ENCODE peak calls at places on chromosome 3, in four cellular contexts. One of them, this sample, is unnamed. For H3K4me1, the result is how much of the 10 kb centered on the place peaks cover.

GRCh38 chr3:44355634-44356033 is 17.1 kb downstream of the TCAIM start:
- DNase-seq in right cardiac atrium: no peak
- DNase-seq in IMR-90: peak
- DNase-seq in left ventricle myocardium inferior: no peak
- DNase-seq in this sample: peak

GRCh38 chr3:134093906-134094305 is 64.2 kb upstream of the SLCO2A1 start:
- DNase-seq in right cardiac atrium: no peak
- DNase-seq in IMR-90: peak
- DNase-seq in left ventricle myocardium inferior: no peak
- DNase-seq in this sample: no peak

GRCh38 chr3:139455855-139456254 is 20.5 kb downstream of the RBP2 start:
- DNase-seq in right cardiac atrium: no peak
- DNase-seq in IMR-90: no peak
- DNase-seq in left ventricle myocardium inferior: no peak
- DNase-seq in this sample: no peak

GRCh38 chr3:32186097-32186496 is 52.4 kb upstream of the CMTM8 start:
- DNase-seq in right cardiac atrium: no peak
- DNase-seq in IMR-90: no peak
- DNase-seq in left ventricle myocardium inferior: no peak
- DNase-seq in this sample: no peak

GRCh38 chr3:48157950-48158376 is 30.3 kb downstream of the CDC25A start:
- DNase-seq in right cardiac atrium: peak
- DNase-seq in IMR-90: peak
- DNase-seq in left ventricle myocardium inferior: peak
- DNase-seq in this sample: no peak

GRCh38 chr3:134300520-134300919 is 49.9 kb upstream of the RYK start:
- DNase-seq in right cardiac atrium: no peak
- DNase-seq in IMR-90: no peak
- DNase-seq in left ventricle myocardium inferior: no peak
- DNase-seq in this sample: no peak

GRCh38 chr3:48614044-48614443 is 4.6 kb upstream of the UQCRC1 start:
- DNase-seq in right cardiac atrium: no peak
- DNase-seq in IMR-90: peak
- DNase-seq in left ventricle myocardium inferior: no peak
- DNase-seq in this sample: no peak

GRCh38 chr3:187804120-187805106 is 59.1 kb upstream of the BCL6 start:
- DNase-seq in right cardiac atrium: no peak
- DNase-seq in IMR-90: no peak
- DNase-seq in left ventricle myocardium inferior: no peak
- DNase-seq in this sample: no peak

GRCh38 chr3:159947220-159947619 is 41.4 kb upstream of the IL12A start:
- DNase-seq in right cardiac atrium: no peak
- DNase-seq in IMR-90: peak
- DNase-seq in left ventricle myocardium inferior: no peak
- DNase-seq in this sample: no peak

GRCh38 chr3:39150170-39150802 is 3.1 kb downstream of the CSRNP1 start:
- DNase-seq in right cardiac atrium: no peak
- DNase-seq in IMR-90: no peak
- DNase-seq in left ventricle myocardium inferior: no peak
- DNase-seq in this sample: no peak

GRCh38 chr3:16927485-16927884 is 42.7 kb downstream of the PLCL2 start:
- DNase-seq in right cardiac atrium: no peak
- DNase-seq in IMR-90: no peak
- DNase-seq in left ventricle myocardium inferior: no peak
- DNase-seq in this sample: no peak

GRCh38 chr3:78277793-78278192 is 1237.9 kb downstream of the ROBO2 start:
- DNase-seq in right cardiac atrium: no peak
- DNase-seq in IMR-90: no peak
- DNase-seq in left ventricle myocardium inferior: no peak
- DNase-seq in this sample: no peak

GRCh38 chr3:94210256-94210655 is 147.4 kb downstream of the NSUN3 start:
- DNase-seq in right cardiac atrium: no peak
- DNase-seq in IMR-90: no peak
- DNase-seq in left ventricle myocardium inferior: no peak
- DNase-seq in this sample: no peak

GRCh38 chr3:94206291-94206690 is 143.4 kb downstream of the NSUN3 start:
- DNase-seq in right cardiac atrium: no peak
- DNase-seq in IMR-90: no peak
- DNase-seq in left ventricle myocardium inferior: no peak
- DNase-seq in this sample: no peak
- H3K4me1 ChIP-seq in right cardiac atrium: under half
- H3K4me1 ChIP-seq in IMR-90: under half
- H3K4me1 ChIP-seq in left ventricle myocardium inferior: under half
- H3K4me1 ChIP-seq in this sample: under half

DNA sequence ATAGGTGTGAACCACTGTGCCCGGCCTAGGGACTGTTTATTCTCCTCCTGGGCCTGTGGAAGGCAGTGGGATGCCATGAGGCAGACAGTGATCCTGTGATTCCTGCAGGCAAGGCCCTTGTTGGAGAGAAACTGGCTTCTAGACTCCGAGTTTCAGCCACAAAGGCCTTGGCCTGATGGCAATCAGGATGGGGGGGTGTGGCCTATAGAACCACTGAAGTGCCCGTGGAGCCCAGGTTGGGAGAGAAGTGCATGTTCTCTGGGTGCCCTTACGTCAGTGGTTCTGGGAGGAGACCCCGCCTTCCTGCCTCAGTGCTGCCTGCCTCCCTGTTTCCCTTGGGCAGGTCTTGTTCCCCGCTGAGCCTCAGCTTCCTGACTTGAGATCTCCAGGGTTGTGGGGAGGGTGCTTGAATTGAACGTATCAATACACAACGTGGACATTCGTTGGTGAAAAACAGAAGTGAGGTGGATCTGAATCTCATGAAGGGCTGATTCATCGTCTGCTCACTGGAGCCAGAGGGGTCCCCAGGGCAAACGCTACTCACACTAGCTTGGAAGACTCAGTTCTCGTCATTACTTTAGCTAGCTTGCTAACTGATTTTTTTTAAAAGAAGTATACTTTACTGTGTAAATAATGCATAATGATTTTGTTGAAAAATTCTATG is 31.8 kb downstream of the IRAK2 start:
- DNase-seq in right cardiac atrium: peak
- DNase-seq in IMR-90: peak
- DNase-seq in left ventricle myocardium inferior: peak
- DNase-seq in this sample: no peak
- H3K4me1 ChIP-seq in right cardiac atrium: under half
- H3K4me1 ChIP-seq in IMR-90: under half
- H3K4me1 ChIP-seq in left ventricle myocardium inferior: half or more
- H3K4me1 ChIP-seq in this sample: half or more

GRCh38 chr3:50587806-50588758 is 18.8 kb downstream of the HEMK1 start:
- DNase-seq in right cardiac atrium: peak
- DNase-seq in IMR-90: no peak
- DNase-seq in left ventricle myocardium inferior: no peak
- DNase-seq in this sample: no peak
- H3K4me1 ChIP-seq in right cardiac atrium: under half
- H3K4me1 ChIP-seq in IMR-90: under half
- H3K4me1 ChIP-seq in left ventricle myocardium inferior: half or more
- H3K4me1 ChIP-seq in this sample: under half

GRCh38 chr3:154971341-154971740 is 108.8 kb upstream of the MME start:
- DNase-seq in right cardiac atrium: no peak
- DNase-seq in IMR-90: peak
- DNase-seq in left ventricle myocardium inferior: no peak
- DNase-seq in this sample: no peak
- H3K4me1 ChIP-seq in right cardiac atrium: under half
- H3K4me1 ChIP-seq in IMR-90: under half
- H3K4me1 ChIP-seq in left ventricle myocardium inferior: under half
- H3K4me1 ChIP-seq in this sample: under half

DNA sequence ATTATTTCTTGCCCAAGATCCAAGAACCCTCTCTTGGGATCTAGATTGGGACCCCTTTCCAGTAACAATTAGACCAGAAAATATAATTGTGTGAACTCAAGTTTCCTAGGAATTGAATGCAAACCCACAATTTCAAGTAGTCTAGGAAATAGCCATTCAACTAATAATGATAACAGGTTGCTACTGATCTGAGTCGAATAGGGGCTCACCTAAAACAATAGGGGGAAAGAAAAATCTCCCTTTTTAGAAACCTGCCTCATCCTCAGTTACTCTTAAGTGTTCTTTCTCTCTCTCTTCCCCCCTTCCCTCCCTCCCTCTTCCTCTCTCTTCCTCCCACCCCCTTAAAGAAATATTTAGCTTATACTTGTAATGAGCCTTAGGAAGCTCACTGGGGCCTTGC is 555.3 kb downstream of the IGSF11 start:
- DNase-seq in right cardiac atrium: no peak
- DNase-seq in IMR-90: no peak
- DNase-seq in left ventricle myocardium inferior: no peak
- DNase-seq in this sample: no peak
- H3K4me1 ChIP-seq in right cardiac atrium: under half
- H3K4me1 ChIP-seq in IMR-90: under half
- H3K4me1 ChIP-seq in left ventricle myocardium inferior: under half
- H3K4me1 ChIP-seq in this sample: under half

GRCh38 chr3:190026154-190026553 is 94.5 kb downstream of the P3H2 start:
- DNase-seq in right cardiac atrium: no peak
- DNase-seq in IMR-90: peak
- DNase-seq in left ventricle myocardium inferior: no peak
- DNase-seq in this sample: no peak

GRCh38 chr3:190019020-190019419 is 101.7 kb downstream of the P3H2 start:
- DNase-seq in right cardiac atrium: no peak
- DNase-seq in IMR-90: no peak
- DNase-seq in left ventricle myocardium inferior: no peak
- DNase-seq in this sample: no peak

GRCh38 chr3:190027116-190027515 is 93.6 kb downstream of the P3H2 start:
- DNase-seq in right cardiac atrium: no peak
- DNase-seq in IMR-90: no peak
- DNase-seq in left ventricle myocardium inferior: no peak
- DNase-seq in this sample: no peak

GRCh38 chr3:190019840-190020239 is 100.9 kb downstream of the P3H2 start:
- DNase-seq in right cardiac atrium: no peak
- DNase-seq in IMR-90: no peak
- DNase-seq in left ventricle myocardium inferior: no peak
- DNase-seq in this sample: no peak

DNA sequence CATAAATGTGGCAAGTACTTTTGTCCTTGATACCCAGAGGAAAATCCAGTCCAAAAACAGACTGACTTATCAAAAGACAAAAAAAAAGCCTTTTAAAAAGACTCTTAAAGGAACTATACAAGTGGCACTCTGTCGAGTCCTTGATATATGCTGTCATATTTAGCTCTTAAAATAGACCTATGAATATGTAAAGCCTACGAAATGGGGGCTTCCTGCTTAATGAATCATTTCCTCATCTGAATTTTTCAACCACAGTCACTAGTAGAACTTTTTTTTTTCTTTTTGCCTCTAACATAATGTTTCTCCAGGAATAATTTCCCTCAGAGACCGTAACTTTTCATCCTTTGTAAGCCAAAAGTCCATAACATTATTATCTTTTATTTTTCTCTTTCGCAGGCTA is 95.8 kb downstream of the P3H2 start:
- DNase-seq in right cardiac atrium: no peak
- DNase-seq in IMR-90: peak
- DNase-seq in left ventricle myocardium inferior: no peak
- DNase-seq in this sample: no peak
- H3K4me1 ChIP-seq in right cardiac atrium: under half
- H3K4me1 ChIP-seq in IMR-90: under half
- H3K4me1 ChIP-seq in left ventricle myocardium inferior: under half
- H3K4me1 ChIP-seq in this sample: under half

DNA sequence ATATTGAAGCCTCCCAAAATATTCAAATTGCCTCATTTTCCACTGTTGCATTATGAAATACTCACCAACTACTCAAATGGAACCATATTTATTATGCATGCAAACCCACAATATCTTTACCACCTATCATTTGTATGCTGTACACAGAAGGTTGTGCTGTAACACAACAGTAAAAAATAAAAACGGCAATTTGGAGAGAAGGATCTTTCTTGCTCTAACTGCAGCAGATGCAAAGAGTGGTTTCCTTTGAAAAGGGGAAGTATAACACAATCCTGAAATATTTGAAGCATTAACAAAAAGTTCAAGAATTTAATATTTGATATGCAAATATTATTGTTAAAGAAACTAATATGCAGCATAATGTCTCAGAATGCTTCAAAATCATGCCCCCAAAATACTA is 244.5 kb upstream of the SUCLG2 start:
- DNase-seq in right cardiac atrium: no peak
- DNase-seq in IMR-90: no peak
- DNase-seq in left ventricle myocardium inferior: no peak
- DNase-seq in this sample: no peak
- H3K4me1 ChIP-seq in right cardiac atrium: under half
- H3K4me1 ChIP-seq in IMR-90: under half
- H3K4me1 ChIP-seq in left ventricle myocardium inferior: under half
- H3K4me1 ChIP-seq in this sample: under half

This sample was measured in thoracic aorta.